ENCODE peak calls at places on chromosomes 4 and X, in five cellular contexts. H, F, O, Z and R are unnamed samples.
A peak's percentile ranks its signal among the peaks of the same experiment; 100 is the strongest.

GRCh38 chr4:180031330-180031729 is 2211.9 kb upstream of the TENM3 start:
- DNase-seq in H (no peak), F (no peak), O (no peak), Z (no peak), R (no peak)

GRCh38 chrX:69021095-69021494 is 144.2 kb downstream of the PJA1 start:
- DNase-seq in H (no peak), F (no peak), O (no peak), Z (no peak), R (no peak)

GRCh38 chrX:99394450-99394849 is 1015.6 kb downstream of the PCDH19 start:
- DNase-seq in H (no peak), F (no peak), O (no peak), Z (no peak), R (no peak)

GRCh38 chr4:88137112-88137511 is 21.3 kb downstream of the ABCG2 start:
- DNase-seq in H (no peak), F (peak; percentile 65), O (no peak), Z (no peak), R (no peak)

GRCh38 chr4:7653510-7654414 is 219.0 kb upstream of the PSAPL1 start:
- DNase-seq in H (peak; percentile 55), F (no peak), O (no peak), Z (peak; percentile 61), R (no peak)

GRCh38 chrX:125005863-125006262 is 313.8 kb upstream of the TEX13C start:
- DNase-seq in H (no peak), F (no peak), O (no peak), Z (no peak), R (no peak)

GRCh38 chr4:173794662-173795061 is 264.6 kb upstream of the HAND2 start:
- DNase-seq in H (no peak), F (peak; percentile 4), O (no peak), Z (no peak), R (no peak)

GRCh38 chr4:117983541-117984451 is 50.5 kb upstream of the NDST3 start:
- DNase-seq in H (no peak), F (no peak), O (no peak), Z (no peak), R (no peak)

GRCh38 chr4:76620723-76621463 is 185.9 kb downstream of the SHROOM3 start:
- DNase-seq in H (no peak), F (no peak), O (no peak), Z (no peak), R (no peak)

GRCh38 chr4:112284166-112284565 is 1.5 kb downstream of the TIFA start:
- DNase-seq in H (no peak), F (peak; percentile 2), O (no peak), Z (no peak), R (no peak)

GRCh38 chr4:111027526-111027925 is 404.6 kb upstream of the PITX2 start:
- DNase-seq in H (no peak), F (no peak), O (no peak), Z (no peak), R (no peak)

GRCh38 chrX:140346711-140347110 is 158.2 kb downstream of the SOX3 start:
- DNase-seq in H (no peak), F (no peak), O (no peak), Z (no peak), R (no peak)

GRCh38 chrX:141732031-141732430 is 33.5 kb upstream of the SPANXD start:
- DNase-seq in H (no peak), F (peak; percentile 2), O (no peak), Z (no peak), R (no peak)

GRCh38 chr4:83285022-83285387 is 407 bp upstream of the COQ2 start:
- DNase-seq in H (no peak), F (peak; percentile 8), O (no peak), Z (no peak), R (no peak)

GRCh38 chrX:69762340-69762739 is 146.4 kb downstream of the EDA start:
- DNase-seq in H (no peak), F (no peak), O (no peak), Z (no peak), R (no peak)

GRCh38 chrX:13763489-13763888 is 28.9 kb downstream of the OFD1 start:
- DNase-seq in H (peak; percentile 48), F (no peak), O (peak; percentile 66), Z (no peak), R (no peak)

GRCh38 chr4:47590325-47590724 is 105.2 kb downstream of the ATP10D start:
- DNase-seq in H (no peak), F (no peak), O (no peak), Z (no peak), R (no peak)

GRCh38 chrX:123203772-123204171 is 19.7 kb downstream of the GRIA3 start:
- DNase-seq in H (no peak), F (no peak), O (no peak), Z (no peak), R (no peak)

GRCh38 chr4:25913056-25913850 is 767 bp upstream of the SMIM20 start:
- DNase-seq in H (peak; percentile 60), F (no peak), O (peak; percentile 68), Z (peak; percentile 59), R (peak; percentile 67)

GRCh38 chr4:2943364-2944090 is 19.7 kb downstream of the NOP14 start:
- DNase-seq in H (no peak), F (no peak), O (no peak), Z (peak; percentile 37), R (no peak)

GRCh38 chr4:64799751-64800150 is 390.5 kb upstream of the TECRL start:
- DNase-seq in H (peak; percentile 44), F (no peak), O (no peak), Z (no peak), R (no peak)

GRCh38 chr4:88054229-88054628 is 46.8 kb downstream of the PKD2 start:
- DNase-seq in H (no peak), F (no peak), O (no peak), Z (no peak), R (no peak)

GRCh38 chrX:20637351-20637750 is 370.6 kb upstream of the RPS6KA3 start:
- DNase-seq in H (no peak), F (no peak), O (no peak), Z (no peak), R (no peak)

GRCh38 chr4:47829438-47829837 is 8.4 kb downstream of the CORIN start:
- DNase-seq in H (no peak), F (no peak), O (no peak), Z (no peak), R (no peak)

GRCh38 chr4:89829470-89830138 is 7.4 kb downstream of the SNCA start:
- DNase-seq in H (peak; percentile 63), F (no peak), O (no peak), Z (no peak), R (no peak)

GRCh38 chr4:67751260-67751659 is 2.9 kb downstream of the GNRHR start:
- DNase-seq in H (no peak), F (peak; percentile 30), O (no peak), Z (no peak), R (no peak)

GRCh38 chr4:132502096-132502552 is 647.0 kb upstream of the PCDH10 start:
- DNase-seq in H (no peak), F (peak; percentile 6), O (no peak), Z (no peak), R (no peak)

GRCh38 chrX:64265265-64265664 is 34.9 kb upstream of the ASB12 start:
- DNase-seq in H (no peak), F (no peak), O (no peak), Z (no peak), R (no peak)

GRCh38 chr4:186189656-186190055 is 1.7 kb upstream of the CYP4V2 start:
- DNase-seq in H (no peak), F (no peak), O (no peak), Z (no peak), R (no peak)

DNA sequence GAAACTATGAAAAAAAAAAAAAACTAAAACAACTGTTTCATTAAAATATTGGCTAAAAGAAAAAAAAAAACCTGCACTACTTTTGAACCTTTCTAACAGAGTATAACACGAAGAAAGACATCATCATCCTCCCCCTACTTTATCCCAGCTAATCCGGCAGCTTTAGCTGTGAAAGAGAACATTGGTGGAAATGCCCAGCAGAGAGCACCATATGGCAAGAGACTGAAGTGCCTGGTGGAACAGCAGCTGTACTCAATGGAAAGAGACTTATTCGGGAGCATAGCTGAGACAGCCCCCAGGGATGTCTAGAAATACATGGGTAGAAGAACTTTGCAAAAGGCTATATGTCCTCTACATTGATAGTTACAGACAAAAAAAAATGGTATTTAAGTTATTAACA is 30.3 kb downstream of the STPG2 start:
- DNase-seq in H (no peak), F (peak; percentile 51), O (no peak), Z (no peak), R (no peak)
- TF ChIP-seq CTCF in H (no peak), F (peak; percentile 67), O (no peak), Z (no peak), R (no peak)

DNA sequence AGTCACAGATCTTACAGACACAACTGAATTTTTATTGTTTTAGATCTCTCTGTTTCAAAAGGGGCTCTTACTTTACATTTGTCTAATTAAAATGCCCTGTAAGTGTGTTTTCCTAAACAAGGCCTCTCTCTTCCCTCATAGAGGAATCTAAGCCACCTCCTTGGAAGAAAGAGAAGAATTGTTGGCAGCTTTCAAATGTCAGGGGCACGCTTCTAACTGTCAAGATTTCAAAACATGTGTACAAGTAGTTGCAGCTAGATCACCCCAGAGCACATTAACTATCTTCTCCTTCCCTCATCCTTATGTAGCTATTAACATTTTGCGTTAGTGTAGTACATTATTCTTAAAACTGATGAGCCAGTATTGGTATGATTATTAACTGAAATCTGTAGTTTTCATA is 266.5 kb upstream of the BOD1L1 start:
- DNase-seq in H (no peak), F (no peak), O (no peak), Z (no peak), R (no peak)
- H3K9me3 ChIP-seq in H (no peaks in the 10 kb centered on the region), F (no peaks in the 10 kb centered on the region), O (no peaks in the 10 kb centered on the region), Z (no peaks in the 10 kb centered on the region), R (no peaks in the 10 kb centered on the region)

DNA sequence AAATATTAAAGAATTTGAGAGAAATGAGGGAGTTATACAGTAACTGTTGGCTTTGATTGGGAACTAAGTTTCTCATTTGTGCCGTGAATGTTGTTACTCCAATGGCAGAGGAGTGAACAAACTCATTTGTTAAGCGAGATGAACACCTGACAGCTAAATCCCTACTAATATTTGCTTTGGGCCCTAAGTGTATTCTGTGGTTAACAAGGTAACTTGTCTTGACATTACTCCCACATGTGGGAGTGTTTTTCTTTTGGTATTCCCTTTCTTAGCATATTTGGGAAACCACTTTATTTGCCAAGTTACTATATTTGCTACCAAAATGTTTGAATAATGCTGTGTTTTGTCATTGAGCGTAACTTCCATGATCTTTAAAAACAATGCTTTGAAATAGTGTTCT is 82.4 kb downstream of the ARHGAP10 start:
- DNase-seq in H (no peak), F (peak; percentile 9), O (no peak), Z (no peak), R (no peak)
- H3K4me1 ChIP-seq in H (peaks cover 54% of the 10 kb centered on the region), F (no peaks in the 10 kb centered on the region), O (peaks cover 79% of the 10 kb centered on the region), Z (no peaks in the 10 kb centered on the region), R (peaks cover 4% of the 10 kb centered on the region)

GRCh38 chrX:54540289-54540688 is 10.3 kb downstream of the GNL3L start:
- DNase-seq in H (no peak), F (no peak), O (no peak), Z (no peak), R (no peak)
- TF ChIP-seq CTCF in H (no peak), F (no peak), O (no peak), Z (no peak), R (no peak)

GRCh38 chr4:107888237-107888636 is 43.1 kb upstream of the CYP2U1 start:
- DNase-seq in H (no peak), F (no peak), O (no peak), Z (no peak), R (no peak)
- H3K9me3 ChIP-seq in H (peaks cover 9% of the 10 kb centered on the region), F (peaks cover 12% of the 10 kb centered on the region), O (no peaks in the 10 kb centered on the region), Z (no peaks in the 10 kb centered on the region), R (no peaks in the 10 kb centered on the region)